ENCODE peak calls at places on chromosomes 4 and X, in four cellular contexts. F is Caco-2, A is D721Med, P is astrocyte of the spinal cord. U is an unnamed sample.

GRCh38 chr4:127370495-127371069 is 262.2 kb upstream of the INTU start:
- DNase-seq in F (no peak), A (no peak), P (no peak), U (peak)

GRCh38 chr4:53805291-53805690 is 214.0 kb upstream of the LNX1 start:
- DNase-seq in F (no peak), A (no peak), P (no peak), U (no peak)

GRCh38 chr4:165016971-165017370 is 14.8 kb upstream of the TRIM60 start:
- DNase-seq in F (peak), A (no peak), P (no peak), U (peak)

GRCh38 chrX:138886769-138887168 is 175.3 kb upstream of the FGF13 start:
- DNase-seq in F (no peak), A (no peak), P (peak), U (peak)

GRCh38 chr4:159171287-159171686 is 68.4 kb downstream of the RAPGEF2 start:
- DNase-seq in F (no peak), A (no peak), P (no peak), U (peak)

GRCh38 chrX:26649534-26649933 is 433.6 kb downstream of the MAGEB5 start:
- DNase-seq in F (no peak), A (no peak), P (peak), U (peak)

GRCh38 chr4:120839974-120840751 is 82.4 kb downstream of the PRDM5 start:
- DNase-seq in F (peak), A (no peak), P (no peak), U (no peak)

GRCh38 chr4:16206848-16207247 is 19.4 kb downstream of the TAPT1 start:
- DNase-seq in F (no peak), A (no peak), P (peak), U (no peak)

GRCh38 chrX:10045327-10046000 is 78.3 kb downstream of the CLDN34 start:
- DNase-seq in F (no peak), A (no peak), P (no peak), U (no peak)

GRCh38 chr4:145734051-145734450 is 54.1 kb downstream of the C4orf51 start:
- DNase-seq in F (no peak), A (no peak), P (peak), U (peak)

GRCh38 chrX:100995469-100995868 is 26.0 kb downstream of the ARL13A start:
- DNase-seq in F (no peak), A (no peak), P (peak), U (peak)

GRCh38 chr4:120078216-120078615 is 11.6 kb upstream of the MAD2L1 start:
- DNase-seq in F (no peak), A (no peak), P (no peak), U (no peak)

GRCh38 chrX:25343060-25343459 is 327.3 kb upstream of the ARX start:
- DNase-seq in F (no peak), A (no peak), P (no peak), U (no peak)

GRCh38 chrX:124328765-124329164 is 3.7 kb upstream of the TEX13D start:
- DNase-seq in F (no peak), A (no peak), P (peak), U (peak)

GRCh38 chr4:119570401-119570800 is 58.2 kb downstream of the PDE5A start:
- DNase-seq in F (no peak), A (no peak), P (peak), U (no peak)

GRCh38 chr4:62683799-62684566 is 1483.9 kb downstream of the ADGRL3 start:
- DNase-seq in F (no peak), A (no peak), P (no peak), U (no peak)

GRCh38 chr4:7785017-7785416 is 154.6 kb downstream of the AFAP1 start:
- DNase-seq in F (no peak), A (no peak), P (peak), U (no peak)

GRCh38 chrX:106672527-106672926 is 54.0 kb upstream of the RNF128 start:
- DNase-seq in F (no peak), A (no peak), P (no peak), U (peak)

GRCh38 chr4:74054483-74055032 is 16.1 kb upstream of the CXCL3 start:
- DNase-seq in F (no peak), A (no peak), P (no peak), U (no peak)

GRCh38 chr4:150259861-150260567 is 181.8 kb downstream of the DCLK2 start:
- DNase-seq in F (no peak), A (no peak), P (no peak), U (no peak)

GRCh38 chrX:68833855-68834331 is 5.1 kb downstream of the EFNB1 start:
- DNase-seq in F (no peak), A (no peak), P (no peak), U (peak)

GRCh38 chrX:22760513-22761057 is 239.2 kb upstream of the DDX53 start:
- DNase-seq in F (no peak), A (no peak), P (no peak), U (no peak)

GRCh38 chr4:121777625-121778024 is 12.7 kb upstream of the SMIM43 start:
- DNase-seq in F (no peak), A (no peak), P (no peak), U (no peak)

GRCh38 chr4:182155806-182156205 is 87.4 kb upstream of the TENM3 start:
- DNase-seq in F (no peak), A (no peak), P (no peak), U (no peak)

GRCh38 chr4:174934360-174934759 is 16.2 kb downstream of the ADAM29 start:
- DNase-seq in F (no peak), A (no peak), P (no peak), U (no peak)

GRCh38 chrX:103400931-103401330 is 24.6 kb downstream of the BEX3 start:
- DNase-seq in F (no peak), A (no peak), P (no peak), U (no peak)

GRCh38 chrX:50704360-50704759 is 109.6 kb downstream of the SHROOM4 start:
- DNase-seq in F (no peak), A (no peak), P (no peak), U (no peak)

GRCh38 chrX:10259716-10260115 is 102.9 kb downstream of the CLCN4 start:
- DNase-seq in F (no peak), A (no peak), P (peak), U (no peak)

GRCh38 chr4:26457412-26457811 is 32.9 kb downstream of the CCKAR start:
- DNase-seq in F (no peak), A (no peak), P (no peak), U (no peak)

GRCh38 chr4:41290486-41290885 is 33.8 kb downstream of the UCHL1 start:
- DNase-seq in F (no peak), A (no peak), P (no peak), U (no peak)

GRCh38 chr4:88725143-88725542 is 27.5 kb upstream of the NAP1L5 start:
- DNase-seq in F (no peak), A (no peak), P (no peak), U (no peak)

GRCh38 chr4:39576268-39576667 is 49.0 kb upstream of the UGDH start:
- DNase-seq in F (no peak), A (no peak), P (no peak), U (no peak)

GRCh38 chrX:129188223-129188622 is 335.1 kb downstream of the SMARCA1 start:
- DNase-seq in F (no peak), A (no peak), P (no peak), U (no peak)

GRCh38 chr4:107219681-107220080 is 183.6 kb upstream of the DKK2 start:
- DNase-seq in F (no peak), A (no peak), P (peak), U (no peak)

GRCh38 chr4:66182651-66183050 is 512.4 kb upstream of the EPHA5 start:
- DNase-seq in F (no peak), A (no peak), P (no peak), U (no peak)

DNA sequence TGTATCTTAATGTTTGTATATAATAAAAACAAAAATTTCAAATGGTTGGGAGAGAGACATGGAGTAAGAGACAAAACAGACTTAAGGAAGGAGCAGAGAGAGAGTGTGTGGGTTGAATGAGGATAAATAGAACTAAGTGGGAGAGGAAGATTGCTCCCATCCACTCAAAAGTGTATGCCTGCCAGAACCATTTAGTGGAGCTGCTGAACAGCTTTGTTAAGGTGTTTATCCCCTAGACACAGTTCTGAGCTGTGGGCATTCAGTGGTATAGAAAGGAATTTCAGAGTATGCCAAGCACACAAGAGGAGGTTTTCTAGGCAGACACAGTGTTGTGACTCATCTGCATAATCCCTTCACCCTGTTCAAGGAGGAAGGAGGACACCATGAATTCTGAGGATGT is 508.6 kb upstream of the EPHA5 start:
- DNase-seq in F (no peak), A (no peak), P (peak), U (peak)
- TF ChIP-seq CTCF in F (no peak), A (peak), P (no peak), U (no peak)

DNA sequence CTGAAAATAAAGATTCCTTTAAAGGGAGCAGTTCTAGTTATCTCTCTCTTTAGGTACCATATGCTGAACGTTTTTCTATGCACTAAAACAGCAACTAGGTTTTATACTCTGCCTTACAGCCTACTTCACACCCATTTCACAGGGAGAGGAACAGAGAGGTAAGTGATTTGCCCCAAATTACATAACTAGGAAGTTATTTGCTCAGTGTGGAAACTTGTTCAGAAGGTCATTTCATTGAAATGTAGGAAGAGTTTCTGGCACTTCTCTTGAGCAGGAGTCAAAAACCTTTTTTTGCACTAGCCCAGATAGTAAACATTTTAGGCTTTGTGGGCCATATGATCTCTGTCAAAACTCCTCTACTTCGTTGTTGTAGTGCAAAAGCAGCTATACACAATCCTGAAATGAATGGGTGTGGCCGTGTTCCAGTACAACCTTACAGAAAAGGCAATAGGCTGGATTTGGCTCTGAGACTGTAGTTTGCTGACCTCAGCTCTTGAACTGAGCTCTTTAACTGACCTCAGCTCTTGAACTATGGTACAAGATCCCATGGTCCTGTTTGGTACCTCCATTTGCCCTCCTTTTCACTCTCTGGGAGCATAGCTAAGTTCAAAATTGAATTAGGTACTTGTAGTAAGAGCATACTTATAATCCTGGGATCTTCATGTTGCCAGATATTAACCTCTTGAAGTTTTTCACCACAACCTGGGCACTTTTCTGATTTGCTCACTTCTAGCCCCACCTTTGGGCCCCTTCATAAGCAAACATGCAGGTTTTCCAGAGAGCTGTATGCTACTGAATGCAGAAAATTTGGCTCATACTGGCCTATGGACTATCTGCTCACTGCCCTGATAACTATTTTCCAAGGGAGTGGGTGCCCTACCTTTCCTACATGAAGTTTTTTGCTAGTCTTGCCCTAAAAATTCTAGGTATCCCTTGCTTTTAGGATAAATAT is 53.3 kb downstream of the AR start:
- DNase-seq in F (no peak), A (no peak), P (no peak), U (no peak)
- TF ChIP-seq CTCF in F (no peak), A (no peak), P (no peak), U (no peak)

GRCh38 chr4:139740531-139741041 is 75.0 kb downstream of the MGST2 start:
- DNase-seq in F (no peak), A (no peak), P (peak), U (peak)
- TF ChIP-seq CTCF in F (no peak), A (no peak), P (peak), U (peak)

GRCh38 chrX:2693526-2694002 is 2.5 kb downstream of the CD99 start:
- DNase-seq in F (no peak), A (no peak), P (no peak), U (no peak)
- TF ChIP-seq CTCF in F (no peak), A (no peak), P (no peak), U (no peak)

DNA sequence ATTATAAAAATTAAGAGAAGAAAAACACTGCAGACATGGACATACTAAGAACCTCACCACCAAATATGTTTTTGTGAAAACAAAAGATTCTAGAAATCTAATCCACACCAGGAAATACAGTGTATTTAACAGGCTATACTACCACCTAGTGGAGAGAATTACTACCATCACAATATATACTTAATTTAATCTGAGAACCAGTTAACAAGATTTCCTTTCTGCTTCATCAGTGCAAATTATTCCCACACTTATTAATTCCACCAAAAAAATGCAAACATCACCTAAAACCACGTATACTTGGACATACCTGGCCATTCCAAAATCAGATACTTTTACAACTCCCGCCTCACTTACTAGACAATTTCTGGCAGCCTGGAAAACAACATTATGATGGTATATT is 7.0 kb upstream of the TXK start:
- DNase-seq in F (no peak), A (peak), P (peak), U (peak)
- TF ChIP-seq CTCF in F (peak), A (peak), P (peak), U (peak)

GRCh38 chr4:4689694-4690440 is 148.0 kb upstream of the STX18 start:
- DNase-seq in F (no peak), A (no peak), P (peak), U (no peak)
- TF ChIP-seq CTCF in F (no peak), A (no peak), P (no peak), U (no peak)

U was measured in MCF 10A.